ENCODE peak calls at places on chromosome 4, in seven cellular contexts. G is pancreas; S is B cell; H is CD8-positive, alpha-beta T cell; Z is EL; L is adipocyte; D is T-helper 22 cell. C is an unnamed sample.
A peak's percentile ranks its signal among the peaks of the same experiment; 100 is the strongest.

GRCh38 chr4:142083264-142083663 is 446.9 kb downstream of the IL15 start:
- DNase-seq in G (no peak), S (no peak), H (no peak), Z (no peak), L (no peak), D (no peak), C (no peak)

GRCh38 chr4:74886490-74886889 is 46.4 kb upstream of the PARM1 start:
- DNase-seq in G (no peak), S (no peak), H (no peak), Z (peak; percentile 51), L (peak; percentile 10), D (no peak), C (no peak)

GRCh38 chr4:116361782-116362181 is 723.6 kb downstream of the TRAM1L1 start:
- DNase-seq in G (peak; percentile 18), S (no peak), H (no peak), Z (no peak), L (no peak), D (no peak), C (no peak)

GRCh38 chr4:152085657-152086056 is 324.9 kb upstream of the GATB start:
- DNase-seq in G (no peak), S (no peak), H (no peak), Z (no peak), L (no peak), D (no peak), C (no peak)

GRCh38 chr4:40840255-40840984 is 90.7 kb downstream of the NSUN7 start:
- DNase-seq in G (no peak), S (peak; percentile 47), H (no peak), Z (no peak), L (no peak), D (no peak), C (no peak)

GRCh38 chr4:1406946-1407656 is 859 bp upstream of the NKX1-1 start:
- DNase-seq in G (no peak), S (no peak), H (no peak), Z (no peak), L (no peak), D (no peak), C (no peak)

GRCh38 chr4:30945586-30945985 is 225.4 kb downstream of the PCDH7 start:
- DNase-seq in G (no peak), S (no peak), H (no peak), Z (no peak), L (peak; percentile 21), D (no peak), C (no peak)

GRCh38 chr4:102449751-102450352 is 51.3 kb upstream of the NFKB1 start:
- DNase-seq in G (no peak), S (peak; percentile 71), H (peak; percentile 39), Z (peak; percentile 57), L (peak; percentile 84), D (no peak), C (peak; percentile 9)

GRCh38 chr4:112060212-112060611 is 85.0 kb upstream of the FAM241A start:
- DNase-seq in G (no peak), S (no peak), H (no peak), Z (peak; percentile 46), L (peak; percentile 19), D (no peak), C (no peak)

GRCh38 chr4:173399016-173399415 is at the start of gene SCRG1:
- DNase-seq in G (no peak), S (no peak), H (no peak), Z (no peak), L (no peak), D (no peak), C (no peak)

C was measured in effector memory CD4-positive, alpha-beta T cell.